ENCODE peak calls at places on chromosomes 2 and 18, in nine cellular contexts. L is fibroblast of mammary gland; D is amniotic stem cell; Y is activated naive CD4-positive, alpha-beta T cell; U is BE2C; I is activated CD8-positive, alpha-beta memory T cell treated with anti-CD3 and anti-CD28 coated beads for 48 hours; P is mesendoderm; K is NCI-H146; T is caudate nucleus. H is an unnamed sample.

GRCh38 chr2:204024503-204024902 is 87.9 kb downstream of the ICOS start:
- DNase-seq in L (peak), D (no peak), Y (no peak), U (peak), I (no peak), P (peak), K (peak), T (peak), H (no peak)

GRCh38 chr2:3656762-3657691 is 973 bp upstream of the ALLC start:
- DNase-seq in L (no peak), D (peak), Y (no peak), U (no peak), I (no peak), P (peak), K (no peak), T (peak), H (no peak)

GRCh38 chr18:3012920-3013810 is at the start of gene LPIN2:
- DNase-seq in L (peak), D (peak), Y (peak), U (peak), I (peak), P (peak), K (peak), T (peak), H (peak)

GRCh38 chr2:112216158-112216557 is 38.7 kb downstream of the ZC3H8 start:
- DNase-seq in L (peak), D (no peak), Y (no peak), U (peak), I (no peak), P (peak), K (no peak), T (no peak), H (no peak)

GRCh38 chr2:60819936-60820335 is 61.4 kb upstream of the REL start:
- DNase-seq in L (no peak), D (no peak), Y (no peak), U (no peak), I (no peak), P (no peak), K (no peak), T (no peak), H (no peak)

GRCh38 chr2:38064805-38065501 is 11.0 kb downstream of the CYP1B1 start:
- DNase-seq in L (peak), D (no peak), Y (no peak), U (no peak), I (no peak), P (no peak), K (no peak), T (no peak), H (no peak)

GRCh38 chr2:501130-501529 is 176.1 kb downstream of the TMEM18 start:
- DNase-seq in L (no peak), D (no peak), Y (no peak), U (no peak), I (no peak), P (peak), K (no peak), T (no peak), H (no peak)

GRCh38 chr18:47964086-47964485 is 33.6 kb upstream of the SMAD2 start:
- DNase-seq in L (no peak), D (no peak), Y (no peak), U (no peak), I (no peak), P (no peak), K (peak), T (no peak), H (no peak)

GRCh38 chr2:149745396-149745925 is 157.9 kb upstream of the MMADHC start:
- DNase-seq in L (no peak), D (no peak), Y (no peak), U (no peak), I (no peak), P (no peak), K (no peak), T (no peak), H (no peak)

GRCh38 chr2:224042191-224042696 is 3.2 kb upstream of the SERPINE2 start:
- DNase-seq in L (peak), D (no peak), Y (no peak), U (no peak), I (no peak), P (no peak), K (no peak), T (peak), H (no peak)

GRCh38 chr2:1884933-1885580 is 140.7 kb upstream of the PXDN start:
- DNase-seq in L (peak), D (no peak), Y (no peak), U (no peak), I (no peak), P (no peak), K (no peak), T (no peak), H (no peak)

GRCh38 chr2:143841935-143842334 is 678.0 kb downstream of the ZEB2 start:
- DNase-seq in L (peak), D (no peak), Y (no peak), U (peak), I (no peak), P (peak), K (no peak), T (no peak), H (no peak)

GRCh38 chr2:173280853-173281252 is 73.8 kb upstream of the CDCA7 start:
- DNase-seq in L (no peak), D (no peak), Y (no peak), U (no peak), I (no peak), P (no peak), K (no peak), T (no peak), H (no peak)

GRCh38 chr2:230865766-230866703 is 1.3 kb downstream of the ITM2C start:
- DNase-seq in L (no peak), D (no peak), Y (no peak), U (peak), I (no peak), P (peak), K (no peak), T (peak), H (no peak)

GRCh38 chr18:48619501-48619900 is 80.7 kb downstream of the CTIF start:
- DNase-seq in L (no peak), D (no peak), Y (no peak), U (no peak), I (no peak), P (no peak), K (no peak), T (no peak), H (no peak)

GRCh38 chr2:238790126-238790820 is 57.6 kb upstream of the TWIST2 start:
- DNase-seq in L (no peak), D (no peak), Y (no peak), U (no peak), I (no peak), P (no peak), K (no peak), T (no peak), H (no peak)

GRCh38 chr2:3423492-3424170 is 44.1 kb downstream of the TRAPPC12 start:
- DNase-seq in L (peak), D (no peak), Y (peak), U (peak), I (peak), P (peak), K (peak), T (peak), H (peak)

GRCh38 chr2:138922973-138923563 is 142.9 kb upstream of the NXPH2 start:
- DNase-seq in L (peak), D (peak), Y (no peak), U (no peak), I (no peak), P (peak), K (peak), T (no peak), H (no peak)

H was measured in D721Med.